ENCODE peak calls at places on chromosomes 12 and 14, in eight cellular contexts. S is HCT116; F is heart right ventricle; P is AG08396; C is stimulated activated CD4-positive, alpha-beta T cell treated with anti-CD3 and anti-CD28 coated beads, Interleukin-1b, Interleukin-23, amount 100 ng/mL, for 48 hours; U is esophagus muscularis mucosa; V is left ventricle myocardium inferior; O is stimulated activated naive CD8-positive, alpha-beta T cell treated with anti-CD3 and anti-CD28 coated beads, Interleukin-15, Interleukin-2, amounts not matched to agents 100 U/mL and 50 U/mL, for 24 hours. I is an unnamed sample.
A peak's percentile ranks its signal among the peaks of the same experiment; 100 is the strongest.

GRCh38 chr12:11576104-11576503 is 73.4 kb upstream of the ETV6 start:
- DNase-seq in F (no peak), V (no peak), O (peak; percentile 36), P (peak; percentile 22), S (no peak), U (no peak), C (peak; percentile 61), I (no peak)

GRCh38 chr12:104130760-104131159 is 7.2 kb downstream of the NFYB start:
- DNase-seq in C (no peak), U (no peak), F (no peak), S (no peak), V (no peak), O (no peak), P (no peak), I (no peak)

GRCh38 chr12:89166525-89166934 is 185.8 kb downstream of the DUSP6 start:
- DNase-seq in S (no peak), O (no peak), P (no peak), U (no peak), C (no peak), V (no peak), F (peak; percentile 14), I (peak; percentile 62)

GRCh38 chr14:69460093-69460701 is 24.3 kb upstream of the PLEKHD1 start:
- DNase-seq in O (peak; percentile 52), V (peak; percentile 44), C (peak; percentile 60), S (peak; percentile 63), F (peak; percentile 72), U (no peak), P (peak; percentile 68), I (peak; percentile 83)

GRCh38 chr12:7092229-7092985 is at the start of gene C1R:
- DNase-seq in V (peak; percentile 71), O (peak; percentile 74), C (peak; percentile 63), P (peak; percentile 86), S (no peak), F (peak; percentile 77), U (peak; percentile 96), I (peak; percentile 77)

GRCh38 chr12:47075192-47076084 is 4.0 kb upstream of the PCED1B start:
- DNase-seq in F (no peak), V (no peak), S (no peak), P (no peak), C (no peak), U (no peak), O (no peak), I (no peak)

GRCh38 chr12:68414988-68415387 is 82.8 kb upstream of the MDM1 start:
- DNase-seq in F (no peak), S (no peak), C (no peak), O (no peak), U (no peak), P (no peak), V (no peak), I (peak; percentile 5)

GRCh38 chr12:119328111-119328510 is 6.4 kb upstream of the CCDC60 start:
- DNase-seq in S (peak; percentile 28), P (no peak), V (no peak), U (no peak), O (no peak), F (peak; percentile 42), C (no peak), I (peak; percentile 29)

GRCh38 chr14:105894978-105895881 is 368.8 kb downstream of the TMEM121 start:
- DNase-seq in O (no peak), V (peak; percentile 11), S (no peak), C (no peak), P (no peak), U (no peak), F (peak; percentile 1), I (no peak)

GRCh38 chr12:14239350-14239934 is 126.0 kb upstream of the ATF7IP start:
- DNase-seq in S (no peak), O (peak; percentile 42), C (peak; percentile 43), P (no peak), F (peak; percentile 14), U (no peak), V (no peak), I (peak; percentile 56)

GRCh38 chr14:89137514-89138163 is 279.4 kb downstream of the FOXN3 start:
- DNase-seq in O (no peak), U (no peak), F (no peak), P (peak; percentile 92), S (peak; percentile 70), V (no peak), C (no peak), I (no peak)

GRCh38 chr12:23666866-23667265 is 282.6 kb downstream of the SOX5 start:
- DNase-seq in U (no peak), P (no peak), V (no peak), O (no peak), S (no peak), F (no peak), C (no peak), I (no peak)

GRCh38 chr12:132282950-132283771 is 46.2 kb downstream of the GALNT9 start:
- DNase-seq in P (no peak), O (no peak), V (no peak), F (no peak), C (no peak), U (no peak), S (no peak), I (no peak)

GRCh38 chr14:59103396-59103795 is 85.1 kb upstream of the DAAM1 start:
- DNase-seq in F (no peak), C (no peak), O (no peak), S (no peak), V (no peak), U (no peak), P (peak; percentile 31), I (no peak)

GRCh38 chr12:132026796-132027500 is 77.2 kb downstream of the EP400 start:
- DNase-seq in C (no peak), V (no peak), S (no peak), F (no peak), U (no peak), O (no peak), P (no peak), I (no peak)

GRCh38 chr14:78752789-78753188 is 582.6 kb downstream of the NRXN3 start:
- DNase-seq in O (no peak), S (no peak), V (no peak), C (no peak), P (no peak), F (no peak), U (no peak), I (no peak)

GRCh38 chr14:59305231-59305630 is 116.8 kb downstream of the DAAM1 start:
- DNase-seq in V (no peak), F (no peak), P (no peak), U (no peak), O (no peak), C (no peak), S (no peak), I (no peak)

I was measured in NAMALWA.